ENCODE peak calls at places on chromosomes 12 and 14, in six cellular contexts. H is midbrain, F is H54, G is RPMI7951, U is RWPE2, T is astrocyte of the spinal cord. B is an unnamed sample.

GRCh38 chr12:100864366-100864765 is 69.8 kb downstream of the ANO4 start:
- DNase-seq in U (no peak), T (no peak), F (no peak), H (no peak), G (no peak), B (no peak)

GRCh38 chr12:100199347-100200136 is 1.1 kb upstream of the ACTR6 start:
- DNase-seq in T (peak), F (peak), G (peak), U (peak), H (peak), B (peak)

GRCh38 chr14:46490150-46490769 is 161.3 kb downstream of the RPL10L start:
- DNase-seq in G (no peak), F (peak), T (no peak), U (no peak), H (no peak), B (peak)

GRCh38 chr14:54220122-54220691 is 176.6 kb upstream of the CDKN3 start:
- DNase-seq in H (no peak), F (no peak), U (no peak), T (no peak), G (no peak), B (peak)

GRCh38 chr12:23504641-23505399 is 444.6 kb downstream of the SOX5 start:
- DNase-seq in T (no peak), G (no peak), U (no peak), H (no peak), F (no peak), B (peak)

GRCh38 chr12:109741970-109742372 is 28.3 kb downstream of the FAM222A start:
- DNase-seq in T (no peak), F (no peak), G (no peak), U (peak), H (no peak), B (no peak)

GRCh38 chr14:78455896-78456435 is 285.8 kb downstream of the NRXN3 start:
- DNase-seq in G (no peak), U (no peak), T (no peak), H (peak), F (no peak), B (no peak)

GRCh38 chr14:33986804-33987203 is 35.9 kb upstream of the EGLN3 start:
- DNase-seq in T (peak), F (peak), G (peak), U (no peak), H (no peak), B (peak)

GRCh38 chr14:98840076-98840475 is 431.9 kb downstream of the BCL11B start:
- DNase-seq in H (no peak), F (no peak), T (no peak), G (no peak), U (no peak), B (no peak)